ENCODE peak calls at places on chromosomes 6 and 20, in ten cellular contexts. G is hypothalamus, E is kidney tubule cell, T is H1, Y is endothelial cell, P is K562, H is NCI-H2029, I is sigmoid colon, B is glutamatergic neuron, R is T-cell. S is an unnamed sample.

GRCh38 chr20:53664121-53664520 is 70.5 kb upstream of the ZNF217 start:
- DNase-seq in E (no peak), I (no peak), G (no peak), R (no peak), T (no peak), H (no peak), P (no peak), Y (no peak), B (no peak), S (no peak)

GRCh38 chr6:168803874-168804273 is 362.9 kb downstream of the SMOC2 start:
- DNase-seq in T (no peak), G (no peak), E (no peak), I (no peak), B (no peak), Y (no peak), P (no peak), H (no peak), R (no peak), S (no peak)

GRCh38 chr6:167122827-167123657 is at the start of gene CCR6:
- DNase-seq in Y (no peak), P (no peak), H (no peak), G (no peak), E (no peak), B (no peak), R (no peak), T (no peak), I (no peak), S (no peak)

GRCh38 chr20:63699466-63700198 is 3.2 kb downstream of the TNFRSF6B start:
- DNase-seq in H (no peak), G (no peak), T (no peak), B (peak), P (peak), E (no peak), I (peak), R (no peak), Y (no peak), S (no peak)

GRCh38 chr6:132322398-132322797 is 78.9 kb downstream of the MOXD1 start:
- DNase-seq in T (no peak), H (no peak), E (no peak), B (no peak), R (no peak), G (no peak), I (no peak), Y (no peak), P (no peak), S (no peak)

GRCh38 chr6:159008656-159009288 is 8.8 kb upstream of the RSPH3 start:
- DNase-seq in P (no peak), Y (no peak), T (no peak), H (no peak), B (no peak), I (no peak), E (peak), R (no peak), G (no peak), S (peak)

GRCh38 chr6:12032783-12033573 is 20.9 kb downstream of the HIVEP1 start:
- DNase-seq in B (no peak), R (no peak), I (no peak), T (no peak), P (no peak), G (no peak), H (no peak), E (no peak), Y (no peak), S (no peak)

GRCh38 chr6:93418448-93419303 is 683 bp downstream of the EPHA7 start:
- DNase-seq in B (peak), E (peak), H (peak), I (peak), P (no peak), Y (peak), T (no peak), G (peak), R (no peak), S (peak)

GRCh38 chr20:52049001-52049731 is 142.4 kb downstream of the ZFP64 start:
- DNase-seq in T (no peak), B (no peak), E (no peak), Y (peak), I (no peak), R (no peak), P (no peak), H (no peak), G (no peak), S (no peak)

GRCh38 chr6:140985679-140986275 is 1146.9 kb upstream of the GJE1 start:
- DNase-seq in I (no peak), B (no peak), Y (no peak), G (no peak), T (no peak), R (no peak), E (no peak), P (no peak), H (no peak), S (no peak)